ENCODE peak calls at places on chromosomes 12 and 14, in four cellular contexts. G is CD4-positive, alpha-beta memory T cell; M is psoas muscle; V is NT2/D1. Q is an unnamed sample.

GRCh38 chr14:57889245-57889644 is 23.4 kb upstream of the SLC35F4 start:
- DNase-seq in G (no peak), M (no peak), V (no peak), Q (no peak)

GRCh38 chr14:61642246-61642982 is 52.9 kb upstream of the HIF1A start:
- DNase-seq in G (no peak), M (no peak), V (no peak), Q (no peak)

GRCh38 chr12:90621927-90622326 is 333.0 kb downstream of the CCER1 start:
- DNase-seq in G (no peak), M (no peak), V (no peak), Q (no peak)

GRCh38 chr12:57105011-57105753 is 6.0 kb downstream of the STAT6 start:
- DNase-seq in G (no peak), M (peak; percentile 49), V (no peak), Q (no peak)

GRCh38 chr12:50659690-50660424 is 104.0 kb upstream of the ATF1 start:
- DNase-seq in G (no peak), M (no peak), V (no peak), Q (peak; percentile 22)

GRCh38 chr12:57483466-57483865 is 3.8 kb upstream of the ARHGAP9 start:
- DNase-seq in G (no peak), M (peak; percentile 19), V (no peak), Q (no peak)

GRCh38 chr12:6534914-6535696 is 788 bp downstream of the GAPDH start:
- DNase-seq in G (peak; percentile 74), M (peak; percentile 90), V (peak; percentile 77), Q (peak; percentile 29)

GRCh38 chr12:113271853-113272561 is 50.7 kb downstream of the TPCN1 start:
- DNase-seq in G (no peak), M (peak; percentile 91), V (no peak), Q (no peak)

GRCh38 chr14:23910081-23910875 is 43.3 kb upstream of the DHRS4 start:
- DNase-seq in G (no peak), M (no peak), V (peak; percentile 87), Q (peak; percentile 72)

GRCh38 chr12:53252349-53252916 is 15.7 kb upstream of the ESPL1 start:
- DNase-seq in G (no peak), M (peak; percentile 57), V (no peak), Q (no peak)

GRCh38 chr12:109996483-109996853 is 300 bp upstream of the GIT2 start:
- DNase-seq in G (no peak), M (no peak), V (no peak), Q (no peak)

GRCh38 chr12:22312336-22312735 is 22.2 kb downstream of the ST8SIA1 start:
- DNase-seq in G (no peak), M (no peak), V (no peak), Q (no peak)

GRCh38 chr14:99116741-99117295 is 155.2 kb downstream of the BCL11B start:
- DNase-seq in G (no peak), M (no peak), V (no peak), Q (no peak)

GRCh38 chr12:108840605-108841328 is 16.6 kb downstream of the SSH1 start:
- DNase-seq in G (no peak), M (no peak), V (no peak), Q (no peak)

GRCh38 chr12:132162508-132163031 is 18.3 kb downstream of the NOC4L start:
- DNase-seq in G (peak; percentile 47), M (peak; percentile 60), V (no peak), Q (no peak)

GRCh38 chr12:64193931-64194330 is 28.2 kb downstream of the KICS2 start:
- DNase-seq in G (no peak), M (no peak), V (no peak), Q (no peak)

GRCh38 chr14:102893452-102893851 is 29.0 kb upstream of the AMN start:
- DNase-seq in G (no peak), M (peak; percentile 79), V (no peak), Q (no peak)

DNA sequence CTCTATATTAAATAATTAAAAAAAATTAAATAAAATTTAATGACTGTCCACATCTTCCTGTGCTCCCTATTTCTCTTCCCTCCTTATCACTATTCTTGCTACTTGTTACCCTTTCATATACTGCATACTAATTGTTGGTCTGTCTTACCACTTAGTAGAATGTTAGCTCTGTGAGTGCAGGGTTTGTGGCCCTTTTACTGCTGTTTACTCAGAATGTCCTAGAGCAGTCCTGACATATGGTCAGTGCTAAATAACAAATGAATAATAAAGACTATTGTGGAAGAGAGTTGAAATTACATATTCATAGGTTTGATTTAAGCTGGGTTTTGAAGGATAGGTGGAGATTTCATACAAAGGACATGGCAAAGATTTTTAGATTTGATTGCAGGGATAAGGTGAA is 24.5 kb downstream of the KTN1 start:
- DNase-seq in G (no peak), M (no peak), V (no peak), Q (peak; percentile 37)
- H3K4me1 ChIP-seq in G (peaks cover 19% of the 10 kb centered on the region), M (peaks cover 92% of the 10 kb centered on the region), V (no peaks in the 10 kb centered on the region), Q (peaks cover 66% of the 10 kb centered on the region)

DNA sequence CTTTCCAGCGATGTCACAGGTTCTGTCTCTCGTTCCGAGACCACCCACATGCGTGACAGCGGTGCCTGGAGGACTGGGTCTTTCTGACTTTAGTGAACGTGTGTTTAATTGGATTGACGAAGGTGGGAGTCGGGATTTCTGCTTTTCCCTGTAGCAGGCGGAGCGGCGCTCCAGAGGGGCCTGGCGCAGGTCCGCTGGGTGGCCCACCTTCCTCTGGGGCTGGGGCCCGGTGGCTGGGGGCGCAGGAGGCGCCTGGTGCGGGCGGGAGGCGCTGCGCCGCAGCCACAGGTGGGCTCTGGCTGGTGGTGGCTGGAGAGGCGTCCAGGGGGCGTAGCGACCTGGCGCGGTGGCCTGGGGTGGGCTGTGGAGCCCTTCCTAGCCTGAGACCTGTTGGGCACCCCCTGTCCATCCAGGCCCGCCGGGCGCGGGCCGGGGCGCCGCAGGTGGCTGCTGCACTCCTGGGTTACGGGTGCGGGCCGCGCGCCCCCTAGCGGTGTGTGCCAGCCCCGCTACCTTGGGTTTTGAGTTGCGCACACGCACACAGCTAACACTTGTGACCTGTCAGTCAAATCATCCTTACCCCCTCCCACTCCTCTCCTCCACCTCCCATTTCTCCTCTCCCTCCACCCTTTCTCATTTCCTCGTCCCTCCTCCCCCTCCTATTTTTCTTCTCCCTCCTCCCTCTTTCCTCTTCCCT is 2.0 kb downstream of the MEG3 start:
- DNase-seq in G (no peak), M (no peak), V (no peak), Q (no peak)
- H3K4me3 ChIP-seq in G (no peak overlapping the region), M (peak overlapping the region; percentile 46), V (no peak overlapping the region), Q (no peak overlapping the region)

GRCh38 chr12:31768046-31768445 is 39.2 kb upstream of the AMN1 start:
- DNase-seq in G (no peak), M (no peak), V (no peak), Q (no peak)

GRCh38 chr12:31765931-31766330 is 37.1 kb upstream of the AMN1 start:
- DNase-seq in G (no peak), M (no peak), V (no peak), Q (no peak)
- H3K27me3 ChIP-seq in G (no peaks in the 10 kb centered on the region), M (no peaks in the 10 kb centered on the region), V (no peaks in the 10 kb centered on the region), Q (no peaks in the 10 kb centered on the region)

GRCh38 chr14:35045798-35046047 is 349 bp upstream of the FAM177A1 start:
- DNase-seq in G (no peak), M (no peak), V (no peak), Q (no peak)

GRCh38 chr14:35046751-35047536 is 872 bp downstream of the FAM177A1 start:
- DNase-seq in G (peak; percentile 60), M (peak; percentile 66), V (peak; percentile 16), Q (no peak)

GRCh38 chr14:35047961-35048513 is 2.0 kb downstream of the FAM177A1 start:
- DNase-seq in G (no peak), M (no peak), V (no peak), Q (no peak)

GRCh38 chr14:35044939-35045797 is 904 bp upstream of the FAM177A1 start:
- DNase-seq in G (peak; percentile 3), M (no peak), V (no peak), Q (no peak)

GRCh38 chr14:35046048-35046750 is at the start of gene FAM177A1:
- DNase-seq in G (peak; percentile 99), M (peak; percentile 99), V (peak; percentile 84), Q (peak; percentile 98)
- H3K4me1 ChIP-seq in G (peaks cover 24% of the 10 kb centered on the region), M (peaks cover 24% of the 10 kb centered on the region), V (no peaks in the 10 kb centered on the region), Q (peaks cover 5% of the 10 kb centered on the region)

GRCh38 chr12:106343213-106343509 is 14.4 kb upstream of the POLR3B start:
- DNase-seq in G (no peak), M (no peak), V (no peak), Q (peak; percentile 59)
- H3K4me3 ChIP-seq in G (no peak overlapping the region), M (peak overlapping the region; percentile 50), V (no peak overlapping the region), Q (no peak overlapping the region)

GRCh38 chr12:129825316-129825715 is 78.5 kb downstream of the TMEM132D start:
- DNase-seq in G (no peak), M (no peak), V (no peak), Q (no peak)
- H3K27me3 ChIP-seq in G (no peaks in the 10 kb centered on the region), M (peaks cover 5% of the 10 kb centered on the region), V (no peaks in the 10 kb centered on the region), Q (no peaks in the 10 kb centered on the region)

DNA sequence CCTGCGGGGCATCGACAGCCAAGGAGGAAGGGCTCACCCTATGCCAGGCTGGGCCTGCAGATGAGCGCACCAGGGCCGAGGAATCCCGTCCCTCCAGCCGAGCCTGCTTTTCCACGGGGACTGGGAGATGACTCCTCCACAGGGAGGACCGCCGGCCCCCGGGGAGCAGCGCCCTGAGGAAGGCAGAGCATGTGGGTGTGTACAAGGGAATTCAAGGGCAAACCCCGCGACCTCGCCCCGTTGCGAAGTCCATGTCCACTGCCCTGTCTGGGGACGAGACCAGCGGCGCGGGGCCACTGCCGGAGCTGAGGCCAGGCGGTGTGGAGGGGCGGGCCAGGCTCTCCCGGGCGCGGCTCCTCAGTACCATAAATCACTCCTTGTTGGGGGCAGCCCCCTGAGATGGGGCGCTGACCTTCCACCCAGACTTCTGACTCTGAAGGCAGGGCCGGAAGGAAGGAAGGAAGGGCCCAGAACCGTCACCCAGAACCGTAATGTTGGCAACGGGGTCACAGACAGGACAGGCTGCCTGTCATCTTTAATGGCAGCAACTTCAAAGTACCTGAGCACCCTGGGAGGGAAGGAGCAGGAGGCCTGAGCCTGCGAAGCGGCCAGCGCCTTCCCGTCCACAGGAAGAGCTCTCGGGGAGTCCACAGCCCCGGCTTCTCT is 52.6 kb downstream of the RNF34 start:
- DNase-seq in G (no peak), M (no peak), V (no peak), Q (no peak)
- H3K4me1 ChIP-seq in G (peaks cover 12% of the 10 kb centered on the region), M (peaks cover 16% of the 10 kb centered on the region), V (peaks cover 4% of the 10 kb centered on the region), Q (no peaks in the 10 kb centered on the region)

GRCh38 chr12:14886271-14886670 is 617 bp upstream of the MGP start:
- DNase-seq in G (no peak), M (no peak), V (no peak), Q (no peak)
- H3K4me3 ChIP-seq in G (no peak overlapping the region), M (peak overlapping the region; percentile 52), V (no peak overlapping the region), Q (no peak overlapping the region)